ENCODE peak calls at places on chromosomes 12 and 14, in six cellular contexts. W is fibroblast of the aortic adventitia, E is heart left ventricle, J is GM12865, A is cardiac muscle cell, C is fibroblast of pulmonary artery. X is an unnamed sample.

GRCh38 chr14:54857830-54858269 is 44.8 kb downstream of the GCH1 start:
- DNase-seq in J (peak; percentile 57), W (peak; percentile 27), A (no peak), C (peak; percentile 39), E (no peak), X (no peak)

GRCh38 chr14:96309907-96310330 is 53.2 kb downstream of the ATG2B start:
- DNase-seq in C (no peak), E (no peak), W (no peak), A (no peak), J (no peak), X (no peak)

GRCh38 chr14:36662543-36663403 is 1.1 kb downstream of the PAX9 start:
- DNase-seq in A (no peak), J (no peak), W (no peak), E (no peak), C (no peak), X (no peak)

GRCh38 chr12:11861864-11862600 is 208.7 kb upstream of the BCL2L14 start:
- DNase-seq in A (no peak), E (no peak), C (no peak), J (no peak), W (no peak), X (no peak)

GRCh38 chr14:56342419-56342901 is 224.2 kb downstream of the PELI2 start:
- DNase-seq in W (peak; percentile 86), A (no peak), C (peak; percentile 91), J (peak; percentile 27), E (peak; percentile 10), X (peak; percentile 55)

GRCh38 chr12:48038085-48038484 is 33.8 kb upstream of the COL2A1 start:
- DNase-seq in W (no peak), J (no peak), C (no peak), E (no peak), A (no peak), X (no peak)

GRCh38 chr14:64707661-64708060 is 3.4 kb downstream of the PLEKHG3 start:
- DNase-seq in C (peak; percentile 72), A (no peak), E (no peak), J (no peak), W (peak; percentile 72), X (peak; percentile 31)

GRCh38 chr12:100868487-100868886 is 73.9 kb downstream of the ANO4 start:
- DNase-seq in E (no peak), A (no peak), W (peak; percentile 56), J (no peak), C (peak; percentile 22), X (peak; percentile 21)

GRCh38 chr14:62162998-62163589 is 400.9 kb downstream of the SNAPC1 start:
- DNase-seq in W (peak; percentile 65), J (peak; percentile 30), C (peak; percentile 67), A (peak; percentile 66), E (no peak), X (peak; percentile 7)

GRCh38 chr12:113852273-113852672 is 113.9 kb downstream of the RBM19 start:
- DNase-seq in A (no peak), W (no peak), E (no peak), C (no peak), J (no peak), X (no peak)

GRCh38 chr12:113855998-113856397 is 110.1 kb downstream of the RBM19 start:
- DNase-seq in C (no peak), E (peak; percentile 38), A (no peak), J (no peak), W (no peak), X (no peak)

GRCh38 chr12:113853491-113853890 is 112.6 kb downstream of the RBM19 start:
- DNase-seq in A (no peak), E (no peak), C (no peak), J (no peak), W (no peak), X (no peak)

GRCh38 chr12:113852695-113853490 is 113.2 kb downstream of the RBM19 start:
- DNase-seq in W (no peak), C (no peak), A (no peak), E (no peak), J (no peak), X (no peak)

GRCh38 chr12:113854385-113855136 is 111.6 kb downstream of the RBM19 start:
- DNase-seq in J (no peak), E (no peak), W (no peak), C (no peak), A (no peak), X (no peak)
- H3K4me3 ChIP-seq in J (no peak overlapping the region), E (no peak overlapping the region), W (no peak overlapping the region), C (no peak overlapping the region), A (no peak overlapping the region), X (no peak overlapping the region)

DNA sequence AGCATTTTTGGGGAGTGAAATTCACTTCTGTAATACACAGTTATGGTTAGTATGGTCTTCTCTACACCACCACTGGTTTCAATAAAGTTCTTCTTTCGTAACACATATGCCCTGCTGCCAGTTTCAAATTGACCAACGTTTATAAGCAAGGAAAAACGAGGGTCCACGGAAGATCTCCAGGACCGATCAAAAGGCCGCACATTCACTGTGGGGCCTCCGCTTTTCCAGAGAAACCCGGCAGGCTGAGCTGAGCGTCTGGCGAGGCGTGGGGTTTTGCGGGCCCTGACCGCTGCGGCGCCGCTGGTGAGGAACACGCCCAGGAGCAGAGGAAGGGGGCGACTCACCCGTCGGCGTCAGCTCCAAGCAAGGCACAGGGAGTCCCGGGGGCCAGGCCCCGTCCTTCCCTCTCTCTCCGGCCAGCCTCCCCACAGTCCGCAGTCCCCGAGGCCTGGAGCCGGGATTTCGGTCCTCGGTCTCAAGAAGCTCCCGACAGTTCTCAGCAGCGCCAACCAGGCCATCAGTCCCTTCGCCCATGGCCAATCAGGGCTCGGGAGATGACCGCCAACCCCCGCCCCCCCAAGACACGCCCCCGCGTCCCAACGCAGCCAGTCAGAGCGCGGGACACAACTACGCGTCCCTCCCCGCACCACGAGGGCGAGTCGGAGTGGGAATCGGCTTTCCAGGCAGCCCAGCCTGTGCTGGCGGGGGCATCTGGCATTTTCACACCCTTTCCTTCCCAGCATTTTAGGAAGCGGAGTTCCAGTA is at the start of gene MTERF2:
- DNase-seq in E (peak; percentile 95), A (peak; percentile 96), C (peak; percentile 95), J (peak; percentile 93), W (peak; percentile 90), X (peak; percentile 66)
- H3K4me3 ChIP-seq in E (peak within 1 kb of the TSS; percentile 76), A (peak within 1 kb of the TSS; percentile 70), C (peak within 1 kb of the TSS; percentile 76), J (peak within 1 kb of the TSS; percentile 75), W (peak within 1 kb of the TSS; percentile 82), X (peak within 1 kb of the TSS; percentile 78)

DNA sequence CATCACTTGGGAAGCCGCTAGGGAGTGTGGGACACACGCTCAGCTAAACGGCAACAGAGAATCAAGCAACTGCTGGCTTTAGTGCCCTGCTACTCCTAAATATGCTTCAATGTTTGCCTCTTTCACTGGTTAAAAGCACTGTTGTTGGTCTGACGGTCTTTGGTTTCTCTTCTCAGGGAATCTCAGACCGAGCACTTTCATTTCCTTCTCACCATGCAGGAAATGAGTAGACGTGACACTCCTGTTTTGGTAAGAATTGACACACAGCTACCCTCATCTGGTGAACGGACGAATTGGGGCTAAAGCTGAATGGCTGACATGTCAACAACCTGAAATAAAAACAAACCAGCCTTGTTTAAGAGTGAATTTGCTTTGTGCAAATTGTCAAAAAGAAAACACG is 57.5 kb upstream of the PIWIL1 start:
- DNase-seq in J (no peak), C (no peak), W (no peak), A (no peak), E (no peak), X (no peak)
- H3K4me3 ChIP-seq in J (no peak overlapping the region), C (no peak overlapping the region), W (no peak overlapping the region), A (no peak overlapping the region), E (no peak overlapping the region), X (no peak overlapping the region)

DNA sequence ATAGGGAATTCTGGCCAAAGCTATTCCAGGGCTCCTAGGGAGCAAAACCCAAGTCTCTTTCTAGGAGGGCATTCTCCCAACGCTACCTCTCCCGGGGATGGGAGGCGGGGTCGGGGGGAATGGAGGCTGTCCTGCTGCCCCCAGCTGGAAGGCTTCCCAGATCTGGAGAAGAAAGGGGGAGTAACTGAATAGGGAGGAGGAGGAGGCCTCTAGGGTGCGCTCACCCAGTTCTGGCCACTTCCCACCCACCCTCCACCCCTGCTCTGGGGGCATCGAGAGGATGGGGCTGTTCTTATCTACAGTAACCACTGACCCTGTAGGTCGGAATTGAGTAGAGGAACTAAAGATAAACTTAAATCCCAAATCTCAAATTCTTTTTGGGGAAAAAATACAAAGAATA is 577 bp upstream of the RNASE1 start:
- DNase-seq in W (no peak), E (no peak), C (no peak), A (no peak), J (no peak), X (no peak)
- H3K4me3 ChIP-seq in W (no peak overlapping the region), E (peak overlapping the region; percentile 60), C (no peak overlapping the region), A (no peak overlapping the region), J (no peak overlapping the region), X (no peak overlapping the region)

DNA sequence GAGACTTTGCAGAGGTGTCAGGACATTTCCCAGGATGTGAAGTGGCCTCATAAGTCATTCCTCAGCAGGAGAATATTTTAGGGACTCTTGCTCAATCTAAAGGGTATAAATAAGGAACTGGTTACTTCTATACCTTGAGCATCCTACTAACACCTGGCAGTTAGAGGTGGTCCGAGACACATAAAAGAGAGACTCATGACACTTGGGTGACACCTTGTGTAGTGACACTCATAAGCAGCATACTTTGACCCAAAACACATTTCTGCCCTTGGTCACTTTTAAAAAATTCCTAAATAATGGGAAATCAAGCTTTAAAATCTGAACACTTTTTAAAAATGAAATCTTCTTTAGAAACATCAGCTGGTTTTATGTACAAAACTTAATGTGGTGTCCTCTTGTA is 118.4 kb downstream of the KCNMB4 start:
- DNase-seq in W (no peak), E (no peak), J (no peak), A (no peak), C (no peak), X (no peak)
- H3K4me3 ChIP-seq in W (no peak overlapping the region), E (no peak overlapping the region), J (no peak overlapping the region), A (no peak overlapping the region), C (no peak overlapping the region), X (no peak overlapping the region)

DNA sequence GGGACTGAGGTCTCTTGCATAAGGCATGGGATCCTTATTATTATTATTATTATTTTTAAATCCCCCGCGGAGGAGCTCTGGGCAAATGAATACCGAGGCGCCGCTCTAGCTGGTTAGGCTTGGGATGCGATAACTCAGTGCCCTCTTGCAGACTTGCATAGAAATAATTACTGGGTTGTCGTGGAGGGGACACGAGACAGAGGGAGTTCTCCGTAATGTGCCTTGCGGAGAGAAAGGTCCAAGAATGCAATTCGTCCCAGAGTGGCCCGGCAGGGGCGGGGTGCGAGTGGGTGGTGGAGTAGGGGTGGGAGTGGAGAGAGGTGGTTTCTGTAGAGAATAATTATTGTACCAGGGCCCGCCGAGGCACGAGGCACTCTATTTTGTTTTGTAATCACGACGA is 2.5 kb upstream of the TBX5 start:
- DNase-seq in J (no peak), E (no peak), A (no peak), W (no peak), C (peak; percentile 32), X (no peak)
- H3K4me3 ChIP-seq in J (no peak overlapping the region), E (peak overlapping the region; percentile 59), A (peak overlapping the region; percentile 97), W (no peak overlapping the region), C (peak overlapping the region; percentile 65), X (peak overlapping the region; percentile 78)

GRCh38 chr12:52279683-52280318 is 5.4 kb downstream of the KRT86 start:
- DNase-seq in W (no peak), J (no peak), E (no peak), A (no peak), C (peak; percentile 12), X (no peak)

GRCh38 chr12:52277486-52278245 is 3.2 kb downstream of the KRT86 start:
- DNase-seq in A (peak; percentile 8), W (no peak), C (peak; percentile 16), E (no peak), J (no peak), X (no peak)

GRCh38 chr12:52278530-52278929 is 4.1 kb downstream of the KRT86 start:
- DNase-seq in A (peak; percentile 22), J (no peak), C (no peak), W (no peak), E (no peak), X (no peak)

GRCh38 chr12:52280319-52280795 is 5.9 kb downstream of the KRT86 start:
- DNase-seq in E (peak; percentile 28), J (no peak), C (peak; percentile 97), W (peak; percentile 100), A (no peak), X (peak; percentile 95)

GRCh38 chr12:52278931-52279682 is 4.7 kb downstream of the KRT86 start:
- DNase-seq in A (peak; percentile 75), E (peak; percentile 61), J (peak; percentile 70), C (peak; percentile 79), W (peak; percentile 83), X (no peak)
- H3K4me3 ChIP-seq in A (no peak overlapping the region), E (no peak overlapping the region), J (no peak overlapping the region), C (no peak overlapping the region), W (no peak overlapping the region), X (no peak overlapping the region)